ENCODE peak calls at places on chromosomes 13 and 19, in five cellular contexts. One of them, this sample, is unnamed.

GRCh38 chr13:112124100-112124499 is 57.2 kb downstream of the SOX1 start:
- DNase-seq in MM.1S: no peak
- DNase-seq in pancreas: no peak
- DNase-seq in thoracic aorta: no peak
- DNase-seq in fibroblast of lung: no peak
- DNase-seq in this sample: no peak

GRCh38 chr19:29878973-29879654 is 62.9 kb upstream of the URI1 start:
- DNase-seq in MM.1S: peak
- DNase-seq in pancreas: no peak
- DNase-seq in thoracic aorta: no peak
- DNase-seq in fibroblast of lung: peak
- DNase-seq in this sample: peak

GRCh38 chr13:40077396-40078027 is 422.1 kb downstream of the COG6 start:
- DNase-seq in MM.1S: no peak
- DNase-seq in pancreas: no peak
- DNase-seq in thoracic aorta: no peak
- DNase-seq in fibroblast of lung: no peak
- DNase-seq in this sample: no peak

GRCh38 chr13:95106562-95106961 is 194.7 kb downstream of the ABCC4 start:
- DNase-seq in MM.1S: no peak
- DNase-seq in pancreas: no peak
- DNase-seq in thoracic aorta: no peak
- DNase-seq in fibroblast of lung: peak
- DNase-seq in this sample: no peak

GRCh38 chr13:33289966-33290365 is 4.4 kb upstream of the STARD13 start:
- DNase-seq in MM.1S: no peak
- DNase-seq in pancreas: no peak
- DNase-seq in thoracic aorta: no peak
- DNase-seq in fibroblast of lung: no peak
- DNase-seq in this sample: peak

GRCh38 chr13:94128430-94128829 is 351.1 kb downstream of the DCT start:
- DNase-seq in MM.1S: no peak
- DNase-seq in pancreas: no peak
- DNase-seq in thoracic aorta: no peak
- DNase-seq in fibroblast of lung: no peak
- DNase-seq in this sample: peak

GRCh38 chr13:67515895-67516294 is 285.8 kb upstream of the PCDH9 start:
- DNase-seq in MM.1S: peak
- DNase-seq in pancreas: no peak
- DNase-seq in thoracic aorta: no peak
- DNase-seq in fibroblast of lung: peak
- DNase-seq in this sample: peak

GRCh38 chr13:90477194-90477593 is 870.3 kb upstream of the MIR17HG start:
- DNase-seq in MM.1S: no peak
- DNase-seq in pancreas: no peak
- DNase-seq in thoracic aorta: no peak
- DNase-seq in fibroblast of lung: no peak
- DNase-seq in this sample: no peak

GRCh38 chr19:36436531-36436930 is 18.1 kb upstream of the ZFP82 start:
- DNase-seq in MM.1S: no peak
- DNase-seq in pancreas: no peak
- DNase-seq in thoracic aorta: no peak
- DNase-seq in fibroblast of lung: no peak
- DNase-seq in this sample: no peak

GRCh38 chr13:34833562-34834182 is 108.4 kb upstream of the NBEA start:
- DNase-seq in MM.1S: no peak
- DNase-seq in pancreas: no peak
- DNase-seq in thoracic aorta: no peak
- DNase-seq in fibroblast of lung: no peak
- DNase-seq in this sample: peak

GRCh38 chr13:100818706-100819105 is 144.1 kb upstream of the TMTC4 start:
- DNase-seq in MM.1S: no peak
- DNase-seq in pancreas: no peak
- DNase-seq in thoracic aorta: no peak
- DNase-seq in fibroblast of lung: no peak
- DNase-seq in this sample: no peak

GRCh38 chr13:84563611-84564010 is 681.3 kb upstream of the SLITRK1 start:
- DNase-seq in MM.1S: no peak
- DNase-seq in pancreas: no peak
- DNase-seq in thoracic aorta: no peak
- DNase-seq in fibroblast of lung: no peak
- DNase-seq in this sample: no peak

GRCh38 chr13:51111174-51111573 is at the start of gene C13orf42:
- DNase-seq in MM.1S: no peak
- DNase-seq in pancreas: no peak
- DNase-seq in thoracic aorta: no peak
- DNase-seq in fibroblast of lung: no peak
- DNase-seq in this sample: no peak

GRCh38 chr13:110412132-110412912 is 105.2 kb downstream of the COL4A2 start:
- DNase-seq in MM.1S: peak
- DNase-seq in pancreas: peak
- DNase-seq in thoracic aorta: peak
- DNase-seq in fibroblast of lung: peak
- DNase-seq in this sample: peak

GRCh38 chr13:110346661-110347067 is 39.6 kb downstream of the COL4A2 start:
- DNase-seq in MM.1S: no peak
- DNase-seq in pancreas: no peak
- DNase-seq in thoracic aorta: no peak
- DNase-seq in fibroblast of lung: no peak
- DNase-seq in this sample: no peak

GRCh38 chr13:57946361-57946760 is 314.8 kb downstream of the PCDH17 start:
- DNase-seq in MM.1S: peak
- DNase-seq in pancreas: no peak
- DNase-seq in thoracic aorta: no peak
- DNase-seq in fibroblast of lung: peak
- DNase-seq in this sample: no peak

GRCh38 chr13:40657307-40657706 is 9.1 kb downstream of the FOXO1 start:
- DNase-seq in MM.1S: no peak
- DNase-seq in pancreas: no peak
- DNase-seq in thoracic aorta: no peak
- DNase-seq in fibroblast of lung: no peak
- DNase-seq in this sample: no peak

GRCh38 chr13:34708914-34709313 is 233.2 kb upstream of the NBEA start:
- DNase-seq in MM.1S: no peak
- DNase-seq in pancreas: no peak
- DNase-seq in thoracic aorta: no peak
- DNase-seq in fibroblast of lung: no peak
- DNase-seq in this sample: no peak

GRCh38 chr19:6564393-6564792 is 26.6 kb downstream of the CD70 start:
- DNase-seq in MM.1S: peak
- DNase-seq in pancreas: no peak
- DNase-seq in thoracic aorta: no peak
- DNase-seq in fibroblast of lung: no peak
- DNase-seq in this sample: no peak

GRCh38 chr19:41910992-41911888 is 17.0 kb downstream of the ERFL start:
- DNase-seq in MM.1S: no peak
- DNase-seq in pancreas: no peak
- DNase-seq in thoracic aorta: no peak
- DNase-seq in fibroblast of lung: no peak
- DNase-seq in this sample: no peak

GRCh38 chr13:50393641-50394040 is 378.4 kb downstream of the KCNRG start:
- DNase-seq in MM.1S: no peak
- DNase-seq in pancreas: no peak
- DNase-seq in thoracic aorta: no peak
- DNase-seq in fibroblast of lung: no peak
- DNase-seq in this sample: no peak

GRCh38 chr19:14507704-14508246 is 10.4 kb downstream of the DNAJB1 start:
- DNase-seq in MM.1S: no peak
- DNase-seq in pancreas: no peak
- DNase-seq in thoracic aorta: no peak
- DNase-seq in fibroblast of lung: peak
- DNase-seq in this sample: peak

GRCh38 chr13:103908274-103908673 is 842.1 kb upstream of the SLC10A2 start:
- DNase-seq in MM.1S: no peak
- DNase-seq in pancreas: no peak
- DNase-seq in thoracic aorta: no peak
- DNase-seq in fibroblast of lung: no peak
- DNase-seq in this sample: no peak

GRCh38 chr13:47437411-47437810 is 540.6 kb upstream of the HTR2A start:
- DNase-seq in MM.1S: no peak
- DNase-seq in pancreas: no peak
- DNase-seq in thoracic aorta: no peak
- DNase-seq in fibroblast of lung: peak
- DNase-seq in this sample: peak

GRCh38 chr13:99847318-99847750 is 124.2 kb downstream of the ZIC5 start:
- DNase-seq in MM.1S: no peak
- DNase-seq in pancreas: no peak
- DNase-seq in thoracic aorta: no peak
- DNase-seq in fibroblast of lung: no peak
- DNase-seq in this sample: no peak

GRCh38 chr13:46698015-46698414 is 98.9 kb downstream of the ESD start:
- DNase-seq in MM.1S: no peak
- DNase-seq in pancreas: no peak
- DNase-seq in thoracic aorta: peak
- DNase-seq in fibroblast of lung: no peak
- DNase-seq in this sample: no peak

GRCh38 chr19:7748756-7749155 is 1.4 kb upstream of the CD209 start:
- DNase-seq in MM.1S: no peak
- DNase-seq in pancreas: no peak
- DNase-seq in thoracic aorta: no peak
- DNase-seq in fibroblast of lung: no peak
- DNase-seq in this sample: no peak
- H3K4me3 ChIP-seq in MM.1S: no peak
- H3K4me3 ChIP-seq in pancreas: no peak
- H3K4me3 ChIP-seq in thoracic aorta: no peak
- H3K4me3 ChIP-seq in fibroblast of lung: no peak
- H3K4me3 ChIP-seq in this sample: no peak

DNA sequence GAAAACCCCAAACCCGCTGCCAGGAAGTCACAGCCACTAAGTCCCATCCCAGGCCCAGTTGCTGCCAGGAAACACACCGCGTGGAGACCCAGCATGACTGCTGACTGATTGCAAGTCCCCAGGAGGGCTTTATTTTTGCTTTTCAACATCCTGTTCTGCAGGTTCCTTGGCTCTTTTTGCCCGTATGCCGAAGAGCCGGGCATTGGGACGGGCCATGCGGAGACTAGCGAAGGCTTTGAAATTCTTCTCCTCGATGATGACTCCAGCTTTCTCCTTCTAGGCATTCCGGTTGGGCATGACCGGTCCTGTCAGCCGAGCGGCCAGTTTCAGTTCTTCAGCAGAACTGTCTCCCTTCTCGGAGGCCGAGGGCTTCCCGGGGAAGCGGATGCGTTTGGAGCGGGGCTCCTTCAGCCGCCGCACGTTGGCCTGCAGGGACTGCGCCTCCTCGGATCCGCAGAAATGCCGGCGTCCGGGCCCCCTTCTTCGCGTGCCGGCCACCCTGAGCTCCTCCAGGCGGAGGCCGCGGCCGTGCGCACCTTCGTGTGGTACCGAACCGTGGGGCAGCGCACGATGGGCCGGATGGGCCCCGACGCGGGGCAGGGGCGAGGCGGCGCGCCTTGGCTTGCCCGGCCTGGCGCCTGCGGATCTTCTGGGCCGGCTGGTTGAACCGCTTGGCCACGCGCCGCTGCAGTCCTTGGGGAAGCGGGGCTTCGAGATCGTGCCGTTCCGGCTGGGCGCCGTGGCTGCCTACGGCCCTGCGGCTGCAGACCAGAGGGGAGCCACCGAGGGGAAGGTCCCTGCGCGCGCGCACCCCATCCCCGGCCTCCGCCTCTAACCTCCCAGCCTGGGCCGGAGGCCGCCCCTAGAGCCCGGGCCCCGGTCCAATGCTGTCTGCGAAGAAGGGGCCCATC is 15.2 kb downstream of the ZSCAN5C start:
- DNase-seq in MM.1S: no peak
- DNase-seq in pancreas: peak
- DNase-seq in thoracic aorta: no peak
- DNase-seq in fibroblast of lung: peak
- DNase-seq in this sample: peak
- TF ChIP-seq CTCF in MM.1S: no peak
- TF ChIP-seq CTCF in pancreas: no peak
- TF ChIP-seq CTCF in thoracic aorta: no peak
- TF ChIP-seq CTCF in fibroblast of lung: no peak
- TF ChIP-seq CTCF in this sample: no peak

GRCh38 chr19:47483200-47483599 is 819 bp downstream of the KPTN start:
- DNase-seq in MM.1S: no peak
- DNase-seq in pancreas: no peak
- DNase-seq in thoracic aorta: no peak
- DNase-seq in fibroblast of lung: no peak
- DNase-seq in this sample: no peak

GRCh38 chr19:47481460-47482052 is 2.5 kb downstream of the KPTN start:
- DNase-seq in MM.1S: no peak
- DNase-seq in pancreas: no peak
- DNase-seq in thoracic aorta: no peak
- DNase-seq in fibroblast of lung: no peak
- DNase-seq in this sample: no peak

GRCh38 chr19:47483800-47484690 is at the start of gene KPTN:
- DNase-seq in MM.1S: peak
- DNase-seq in pancreas: peak
- DNase-seq in thoracic aorta: peak
- DNase-seq in fibroblast of lung: peak
- DNase-seq in this sample: peak

GRCh38 chr19:47479701-47480503 is 4.1 kb downstream of the KPTN start:
- DNase-seq in MM.1S: no peak
- DNase-seq in pancreas: no peak
- DNase-seq in thoracic aorta: no peak
- DNase-seq in fibroblast of lung: peak
- DNase-seq in this sample: no peak

GRCh38 chr19:47480658-47481057 is 3.4 kb downstream of the KPTN start:
- DNase-seq in MM.1S: no peak
- DNase-seq in pancreas: no peak
- DNase-seq in thoracic aorta: no peak
- DNase-seq in fibroblast of lung: no peak
- DNase-seq in this sample: no peak
- H3K4me3 ChIP-seq in MM.1S: no peak
- H3K4me3 ChIP-seq in pancreas: no peak
- H3K4me3 ChIP-seq in thoracic aorta: no peak
- H3K4me3 ChIP-seq in fibroblast of lung: no peak
- H3K4me3 ChIP-seq in this sample: no peak

DNA sequence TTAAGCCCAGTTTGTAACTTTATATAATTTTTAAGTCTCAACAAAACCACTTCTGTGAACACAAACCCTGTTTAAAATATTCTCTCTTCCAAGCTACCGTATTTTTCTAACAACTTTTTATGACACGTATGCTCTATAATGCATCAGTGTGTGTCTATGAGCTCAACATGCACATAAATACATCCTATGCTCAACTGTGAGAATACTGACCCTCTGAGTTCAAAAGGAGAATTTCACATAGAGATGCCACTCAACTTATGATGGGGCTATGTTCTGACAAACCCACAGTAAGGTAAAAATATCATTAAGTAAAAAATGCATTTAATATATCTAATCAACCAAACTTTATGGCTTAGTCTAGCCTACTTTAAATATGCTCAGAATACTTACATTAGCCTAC is 1139.7 kb upstream of the SPRY2 start:
- DNase-seq in MM.1S: no peak
- DNase-seq in pancreas: no peak
- DNase-seq in thoracic aorta: no peak
- DNase-seq in fibroblast of lung: no peak
- DNase-seq in this sample: no peak
- TF ChIP-seq CTCF in MM.1S: no peak
- TF ChIP-seq CTCF in pancreas: no peak
- TF ChIP-seq CTCF in thoracic aorta: no peak
- TF ChIP-seq CTCF in fibroblast of lung: no peak
- TF ChIP-seq CTCF in this sample: no peak

GRCh38 chr19:45577111-45577905 is 7.3 kb downstream of the OPA3 start:
- DNase-seq in MM.1S: no peak
- DNase-seq in pancreas: peak
- DNase-seq in thoracic aorta: no peak
- DNase-seq in fibroblast of lung: peak
- DNase-seq in this sample: peak
- H3K4me3 ChIP-seq in MM.1S: no peak
- H3K4me3 ChIP-seq in pancreas: no peak
- H3K4me3 ChIP-seq in thoracic aorta: no peak
- H3K4me3 ChIP-seq in fibroblast of lung: no peak
- H3K4me3 ChIP-seq in this sample: no peak